ENCODE peak calls at places on chromosomes 2 and 18, in six cellular contexts. One of them, this sample, is unnamed.

GRCh38 chr2:177636672-177637071 is 244.1 kb downstream of the AGPS start:
- DNase-seq in endothelial cell: no peak
- DNase-seq in NCI-H345: no peak
- DNase-seq in stimulated activated CD8-positive, alpha-beta memory T cell treated with anti-CD3 and anti-CD28 coated beads, Interleukin-4, amount 100 ng/mL, for 1 hour: no peak
- DNase-seq in aorta: no peak
- DNase-seq in tibial artery: no peak
- DNase-seq in this sample: no peak

GRCh38 chr18:9094307-9095226 is 7.9 kb upstream of the NDUFV2 start:
- DNase-seq in endothelial cell: no peak
- DNase-seq in NCI-H345: no peak
- DNase-seq in stimulated activated CD8-positive, alpha-beta memory T cell treated with anti-CD3 and anti-CD28 coated beads, Interleukin-4, amount 100 ng/mL, for 1 hour: no peak
- DNase-seq in aorta: no peak
- DNase-seq in tibial artery: no peak
- DNase-seq in this sample: no peak

GRCh38 chr2:218810251-218810650 is 21.4 kb downstream of the PRKAG3 start:
- DNase-seq in endothelial cell: no peak
- DNase-seq in NCI-H345: no peak
- DNase-seq in stimulated activated CD8-positive, alpha-beta memory T cell treated with anti-CD3 and anti-CD28 coated beads, Interleukin-4, amount 100 ng/mL, for 1 hour: no peak
- DNase-seq in aorta: no peak
- DNase-seq in tibial artery: no peak
- DNase-seq in this sample: no peak

GRCh38 chr2:216665240-216665639 is 30.1 kb downstream of the IGFBP5 start:
- DNase-seq in endothelial cell: no peak
- DNase-seq in NCI-H345: no peak
- DNase-seq in stimulated activated CD8-positive, alpha-beta memory T cell treated with anti-CD3 and anti-CD28 coated beads, Interleukin-4, amount 100 ng/mL, for 1 hour: no peak
- DNase-seq in aorta: peak
- DNase-seq in tibial artery: no peak
- DNase-seq in this sample: no peak

GRCh38 chr18:1104265-1104792 is 199.7 kb downstream of the ADCYAP1 start:
- DNase-seq in endothelial cell: no peak
- DNase-seq in NCI-H345: no peak
- DNase-seq in stimulated activated CD8-positive, alpha-beta memory T cell treated with anti-CD3 and anti-CD28 coated beads, Interleukin-4, amount 100 ng/mL, for 1 hour: no peak
- DNase-seq in aorta: no peak
- DNase-seq in tibial artery: no peak
- DNase-seq in this sample: no peak

GRCh38 chr2:11498126-11498473 is 32.1 kb upstream of the E2F6 start:
- DNase-seq in endothelial cell: no peak
- DNase-seq in NCI-H345: no peak
- DNase-seq in stimulated activated CD8-positive, alpha-beta memory T cell treated with anti-CD3 and anti-CD28 coated beads, Interleukin-4, amount 100 ng/mL, for 1 hour: no peak
- DNase-seq in aorta: no peak
- DNase-seq in tibial artery: no peak
- DNase-seq in this sample: no peak

GRCh38 chr2:101485856-101486255 is 10.9 kb upstream of the RFX8 start:
- DNase-seq in endothelial cell: no peak
- DNase-seq in NCI-H345: no peak
- DNase-seq in stimulated activated CD8-positive, alpha-beta memory T cell treated with anti-CD3 and anti-CD28 coated beads, Interleukin-4, amount 100 ng/mL, for 1 hour: no peak
- DNase-seq in aorta: no peak
- DNase-seq in tibial artery: no peak
- DNase-seq in this sample: no peak

GRCh38 chr18:72601481-72601880 is 57.3 kb upstream of the CBLN2 start:
- DNase-seq in endothelial cell: no peak
- DNase-seq in NCI-H345: no peak
- DNase-seq in stimulated activated CD8-positive, alpha-beta memory T cell treated with anti-CD3 and anti-CD28 coated beads, Interleukin-4, amount 100 ng/mL, for 1 hour: no peak
- DNase-seq in aorta: no peak
- DNase-seq in tibial artery: no peak
- DNase-seq in this sample: no peak

GRCh38 chr2:26534098-26534864 is 56.4 kb upstream of the OTOF start:
- DNase-seq in endothelial cell: no peak
- DNase-seq in NCI-H345: peak
- DNase-seq in stimulated activated CD8-positive, alpha-beta memory T cell treated with anti-CD3 and anti-CD28 coated beads, Interleukin-4, amount 100 ng/mL, for 1 hour: no peak
- DNase-seq in aorta: peak
- DNase-seq in tibial artery: no peak
- DNase-seq in this sample: no peak

GRCh38 chr2:155846249-155846648 is 486.3 kb downstream of the NR4A2 start:
- DNase-seq in endothelial cell: no peak
- DNase-seq in NCI-H345: no peak
- DNase-seq in stimulated activated CD8-positive, alpha-beta memory T cell treated with anti-CD3 and anti-CD28 coated beads, Interleukin-4, amount 100 ng/mL, for 1 hour: no peak
- DNase-seq in aorta: no peak
- DNase-seq in tibial artery: no peak
- DNase-seq in this sample: no peak

GRCh38 chr18:29164993-29165599 is 988.2 kb upstream of the CDH2 start:
- DNase-seq in endothelial cell: no peak
- DNase-seq in NCI-H345: no peak
- DNase-seq in stimulated activated CD8-positive, alpha-beta memory T cell treated with anti-CD3 and anti-CD28 coated beads, Interleukin-4, amount 100 ng/mL, for 1 hour: no peak
- DNase-seq in aorta: no peak
- DNase-seq in tibial artery: no peak
- DNase-seq in this sample: no peak

GRCh38 chr2:61784643-61785042 is 69.2 kb downstream of the FAM161A start:
- DNase-seq in endothelial cell: no peak
- DNase-seq in NCI-H345: no peak
- DNase-seq in stimulated activated CD8-positive, alpha-beta memory T cell treated with anti-CD3 and anti-CD28 coated beads, Interleukin-4, amount 100 ng/mL, for 1 hour: no peak
- DNase-seq in aorta: no peak
- DNase-seq in tibial artery: no peak
- DNase-seq in this sample: no peak

GRCh38 chr2:142973822-142974207 is 96.4 kb downstream of the KYNU start:
- DNase-seq in endothelial cell: no peak
- DNase-seq in NCI-H345: no peak
- DNase-seq in stimulated activated CD8-positive, alpha-beta memory T cell treated with anti-CD3 and anti-CD28 coated beads, Interleukin-4, amount 100 ng/mL, for 1 hour: no peak
- DNase-seq in aorta: no peak
- DNase-seq in tibial artery: no peak
- DNase-seq in this sample: no peak

GRCh38 chr2:18454692-18455255 is 105.7 kb downstream of the RDH14 start:
- DNase-seq in endothelial cell: no peak
- DNase-seq in NCI-H345: no peak
- DNase-seq in stimulated activated CD8-positive, alpha-beta memory T cell treated with anti-CD3 and anti-CD28 coated beads, Interleukin-4, amount 100 ng/mL, for 1 hour: no peak
- DNase-seq in aorta: peak
- DNase-seq in tibial artery: peak
- DNase-seq in this sample: no peak

GRCh38 chr2:241061275-241061674 is 40.8 kb downstream of the MTERF4 start:
- DNase-seq in endothelial cell: no peak
- DNase-seq in NCI-H345: no peak
- DNase-seq in stimulated activated CD8-positive, alpha-beta memory T cell treated with anti-CD3 and anti-CD28 coated beads, Interleukin-4, amount 100 ng/mL, for 1 hour: no peak
- DNase-seq in aorta: no peak
- DNase-seq in tibial artery: peak
- DNase-seq in this sample: no peak

GRCh38 chr2:29013046-29013780 is 32.1 kb downstream of the TOGARAM2 start:
- DNase-seq in endothelial cell: no peak
- DNase-seq in NCI-H345: no peak
- DNase-seq in stimulated activated CD8-positive, alpha-beta memory T cell treated with anti-CD3 and anti-CD28 coated beads, Interleukin-4, amount 100 ng/mL, for 1 hour: no peak
- DNase-seq in aorta: no peak
- DNase-seq in tibial artery: no peak
- DNase-seq in this sample: no peak

GRCh38 chr2:76763276-76763675 is 758.9 kb downstream of the LRRTM4 start:
- DNase-seq in endothelial cell: no peak
- DNase-seq in NCI-H345: no peak
- DNase-seq in stimulated activated CD8-positive, alpha-beta memory T cell treated with anti-CD3 and anti-CD28 coated beads, Interleukin-4, amount 100 ng/mL, for 1 hour: no peak
- DNase-seq in aorta: no peak
- DNase-seq in tibial artery: no peak
- DNase-seq in this sample: no peak

GRCh38 chr18:39188278-39188677 is 1622.7 kb upstream of the CELF4 start:
- DNase-seq in endothelial cell: no peak
- DNase-seq in NCI-H345: peak
- DNase-seq in stimulated activated CD8-positive, alpha-beta memory T cell treated with anti-CD3 and anti-CD28 coated beads, Interleukin-4, amount 100 ng/mL, for 1 hour: no peak
- DNase-seq in aorta: no peak
- DNase-seq in tibial artery: no peak
- DNase-seq in this sample: no peak

GRCh38 chr2:12404497-12404896 is 312.2 kb upstream of the TRIB2 start:
- DNase-seq in endothelial cell: no peak
- DNase-seq in NCI-H345: no peak
- DNase-seq in stimulated activated CD8-positive, alpha-beta memory T cell treated with anti-CD3 and anti-CD28 coated beads, Interleukin-4, amount 100 ng/mL, for 1 hour: no peak
- DNase-seq in aorta: no peak
- DNase-seq in tibial artery: no peak
- DNase-seq in this sample: no peak

GRCh38 chr18:25283769-25284168 is 68.2 kb downstream of the ZNF521 start:
- DNase-seq in endothelial cell: no peak
- DNase-seq in NCI-H345: peak
- DNase-seq in stimulated activated CD8-positive, alpha-beta memory T cell treated with anti-CD3 and anti-CD28 coated beads, Interleukin-4, amount 100 ng/mL, for 1 hour: no peak
- DNase-seq in aorta: no peak
- DNase-seq in tibial artery: no peak
- DNase-seq in this sample: no peak

GRCh38 chr2:228722311-228722710 is 540.8 kb upstream of the SPHKAP start:
- DNase-seq in endothelial cell: no peak
- DNase-seq in NCI-H345: no peak
- DNase-seq in stimulated activated CD8-positive, alpha-beta memory T cell treated with anti-CD3 and anti-CD28 coated beads, Interleukin-4, amount 100 ng/mL, for 1 hour: no peak
- DNase-seq in aorta: no peak
- DNase-seq in tibial artery: no peak
- DNase-seq in this sample: no peak

GRCh38 chr2:121359937-121360565 is 75.0 kb upstream of the TFCP2L1 start:
- DNase-seq in endothelial cell: no peak
- DNase-seq in NCI-H345: no peak
- DNase-seq in stimulated activated CD8-positive, alpha-beta memory T cell treated with anti-CD3 and anti-CD28 coated beads, Interleukin-4, amount 100 ng/mL, for 1 hour: no peak
- DNase-seq in aorta: no peak
- DNase-seq in tibial artery: no peak
- DNase-seq in this sample: no peak

GRCh38 chr2:38073211-38074005 is 2.5 kb downstream of the CYP1B1 start:
- DNase-seq in endothelial cell: peak
- DNase-seq in NCI-H345: no peak
- DNase-seq in stimulated activated CD8-positive, alpha-beta memory T cell treated with anti-CD3 and anti-CD28 coated beads, Interleukin-4, amount 100 ng/mL, for 1 hour: no peak
- DNase-seq in aorta: no peak
- DNase-seq in tibial artery: no peak
- DNase-seq in this sample: no peak

GRCh38 chr2:3536682-3537632 is 17.6 kb upstream of the ADI1 start:
- DNase-seq in endothelial cell: peak
- DNase-seq in NCI-H345: no peak
- DNase-seq in stimulated activated CD8-positive, alpha-beta memory T cell treated with anti-CD3 and anti-CD28 coated beads, Interleukin-4, amount 100 ng/mL, for 1 hour: no peak
- DNase-seq in aorta: peak
- DNase-seq in tibial artery: no peak
- DNase-seq in this sample: peak

GRCh38 chr2:72148975-72149555 is 1.4 kb upstream of the CYP26B1 start:
- DNase-seq in endothelial cell: peak
- DNase-seq in NCI-H345: peak
- DNase-seq in stimulated activated CD8-positive, alpha-beta memory T cell treated with anti-CD3 and anti-CD28 coated beads, Interleukin-4, amount 100 ng/mL, for 1 hour: no peak
- DNase-seq in aorta: peak
- DNase-seq in tibial artery: no peak
- DNase-seq in this sample: no peak

GRCh38 chr2:47696478-47696831 is 86.5 kb upstream of the MSH6 start:
- DNase-seq in endothelial cell: no peak
- DNase-seq in NCI-H345: no peak
- DNase-seq in stimulated activated CD8-positive, alpha-beta memory T cell treated with anti-CD3 and anti-CD28 coated beads, Interleukin-4, amount 100 ng/mL, for 1 hour: no peak
- DNase-seq in aorta: no peak
- DNase-seq in tibial artery: no peak
- DNase-seq in this sample: no peak

GRCh38 chr2:38601463-38602135 is 1.1 kb downstream of the HNRNPLL start:
- DNase-seq in endothelial cell: no peak
- DNase-seq in NCI-H345: no peak
- DNase-seq in stimulated activated CD8-positive, alpha-beta memory T cell treated with anti-CD3 and anti-CD28 coated beads, Interleukin-4, amount 100 ng/mL, for 1 hour: no peak
- DNase-seq in aorta: no peak
- DNase-seq in tibial artery: no peak
- DNase-seq in this sample: no peak

GRCh38 chr2:11104794-11105660 is 50.2 kb upstream of the SLC66A3 start:
- DNase-seq in endothelial cell: no peak
- DNase-seq in NCI-H345: no peak
- DNase-seq in stimulated activated CD8-positive, alpha-beta memory T cell treated with anti-CD3 and anti-CD28 coated beads, Interleukin-4, amount 100 ng/mL, for 1 hour: no peak
- DNase-seq in aorta: no peak
- DNase-seq in tibial artery: no peak
- DNase-seq in this sample: peak

GRCh38 chr2:119174216-119174992 is 15.9 kb upstream of the C1QL2 start:
- DNase-seq in endothelial cell: peak
- DNase-seq in NCI-H345: peak
- DNase-seq in stimulated activated CD8-positive, alpha-beta memory T cell treated with anti-CD3 and anti-CD28 coated beads, Interleukin-4, amount 100 ng/mL, for 1 hour: peak
- DNase-seq in aorta: no peak
- DNase-seq in tibial artery: no peak
- DNase-seq in this sample: no peak

GRCh38 chr2:102442967-102443828 is 20.2 kb downstream of the IL18RAP start:
- DNase-seq in endothelial cell: peak
- DNase-seq in NCI-H345: no peak
- DNase-seq in stimulated activated CD8-positive, alpha-beta memory T cell treated with anti-CD3 and anti-CD28 coated beads, Interleukin-4, amount 100 ng/mL, for 1 hour: no peak
- DNase-seq in aorta: no peak
- DNase-seq in tibial artery: no peak
- DNase-seq in this sample: no peak

GRCh38 chr2:198546091-198546490 is 741.7 kb downstream of the PLCL1 start:
- DNase-seq in endothelial cell: no peak
- DNase-seq in NCI-H345: peak
- DNase-seq in stimulated activated CD8-positive, alpha-beta memory T cell treated with anti-CD3 and anti-CD28 coated beads, Interleukin-4, amount 100 ng/mL, for 1 hour: no peak
- DNase-seq in aorta: no peak
- DNase-seq in tibial artery: no peak
- DNase-seq in this sample: no peak

GRCh38 chr2:162768646-162769045 is 69.9 kb downstream of the KCNH7 start:
- DNase-seq in endothelial cell: no peak
- DNase-seq in NCI-H345: peak
- DNase-seq in stimulated activated CD8-positive, alpha-beta memory T cell treated with anti-CD3 and anti-CD28 coated beads, Interleukin-4, amount 100 ng/mL, for 1 hour: no peak
- DNase-seq in aorta: no peak
- DNase-seq in tibial artery: no peak
- DNase-seq in this sample: no peak

GRCh38 chr18:34696681-34697080 is 13.4 kb upstream of the DTNA start:
- DNase-seq in endothelial cell: no peak
- DNase-seq in NCI-H345: no peak
- DNase-seq in stimulated activated CD8-positive, alpha-beta memory T cell treated with anti-CD3 and anti-CD28 coated beads, Interleukin-4, amount 100 ng/mL, for 1 hour: no peak
- DNase-seq in aorta: no peak
- DNase-seq in tibial artery: no peak
- DNase-seq in this sample: no peak

GRCh38 chr2:56729212-56729611 is 545.4 kb downstream of the CCDC85A start:
- DNase-seq in endothelial cell: no peak
- DNase-seq in NCI-H345: no peak
- DNase-seq in stimulated activated CD8-positive, alpha-beta memory T cell treated with anti-CD3 and anti-CD28 coated beads, Interleukin-4, amount 100 ng/mL, for 1 hour: no peak
- DNase-seq in aorta: no peak
- DNase-seq in tibial artery: no peak
- DNase-seq in this sample: no peak

GRCh38 chr18:32612651-32613050 is 142.0 kb upstream of the GAREM1 start:
- DNase-seq in endothelial cell: no peak
- DNase-seq in NCI-H345: peak
- DNase-seq in stimulated activated CD8-positive, alpha-beta memory T cell treated with anti-CD3 and anti-CD28 coated beads, Interleukin-4, amount 100 ng/mL, for 1 hour: no peak
- DNase-seq in aorta: no peak
- DNase-seq in tibial artery: no peak
- DNase-seq in this sample: no peak

GRCh38 chr2:65779021-65779420 is 346.6 kb upstream of the SPRED2 start:
- DNase-seq in endothelial cell: no peak
- DNase-seq in NCI-H345: no peak
- DNase-seq in stimulated activated CD8-positive, alpha-beta memory T cell treated with anti-CD3 and anti-CD28 coated beads, Interleukin-4, amount 100 ng/mL, for 1 hour: no peak
- DNase-seq in aorta: no peak
- DNase-seq in tibial artery: no peak
- DNase-seq in this sample: no peak

This sample was measured in ureter.